ENCODE peak calls at places on chromosome 5, in eight cellular contexts. K, O, W, C, T, G, A and F are unnamed samples.

GRCh38 chr5:75446068-75446467 is 65.4 kb downstream of the CERT1 start:
- DNase-seq in A (no peak), O (no peak), G (no peak), T (no peak), W (no peak), C (no peak), K (no peak), F (no peak)

GRCh38 chr5:90548069-90548593 is 10.5 kb upstream of the ADGRV1 start:
- DNase-seq in A (no peak), T (peak; percentile 65), K (no peak), C (no peak), G (no peak), W (no peak), O (no peak), F (no peak)

GRCh38 chr5:181069767-181070491 is 29.9 kb downstream of the BTNL9 start:
- DNase-seq in G (no peak), C (no peak), O (no peak), K (no peak), T (no peak), W (no peak), A (no peak), F (no peak)

GRCh38 chr5:135398855-135399837 is at the start of gene MACROH2A1:
- DNase-seq in A (peak; percentile 76), W (peak; percentile 76), C (peak; percentile 89), G (peak; percentile 93), K (peak; percentile 89), O (peak; percentile 99), T (peak; percentile 93), F (peak; percentile 85)

GRCh38 chr5:157828949-157829639 is 29.9 kb downstream of the CLINT1 start:
- DNase-seq in O (no peak), G (no peak), W (no peak), A (peak; percentile 7), K (no peak), C (peak; percentile 11), T (no peak), F (peak; percentile 18)

GRCh38 chr5:125046838-125047237 is 300.4 kb upstream of the ZNF608 start:
- DNase-seq in C (no peak), O (no peak), W (no peak), T (no peak), A (no peak), K (no peak), G (no peak), F (no peak)

GRCh38 chr5:95986937-95987520 is 25.4 kb upstream of the ELL2 start:
- DNase-seq in C (no peak), O (no peak), K (no peak), G (no peak), A (no peak), T (no peak), W (no peak), F (no peak)

GRCh38 chr5:80975065-80975464 is 14.9 kb downstream of the RASGRF2 start:
- DNase-seq in K (no peak), C (no peak), G (no peak), T (no peak), W (no peak), O (no peak), A (no peak), F (no peak)

DNA sequence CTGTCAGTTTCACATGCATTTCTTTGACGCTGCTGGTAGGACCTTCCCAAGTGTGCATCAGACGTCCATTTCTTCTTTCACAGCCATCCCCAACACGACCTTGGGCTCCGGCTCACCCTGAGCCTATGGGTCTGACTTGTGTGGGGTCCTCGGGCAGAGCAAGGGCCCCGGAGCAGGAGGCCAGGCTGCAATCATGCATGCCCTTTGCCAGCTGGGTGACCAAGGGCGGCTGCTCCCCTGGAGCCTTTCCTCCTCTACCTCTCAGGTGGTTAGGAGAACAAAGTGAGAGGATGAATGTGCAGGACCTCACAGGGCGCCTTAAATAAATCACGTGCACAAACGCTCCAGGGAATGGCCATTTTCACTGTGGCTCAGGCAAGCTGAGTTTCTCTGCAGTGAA is 33.2 kb downstream of the TERT start:
- DNase-seq in C (no peak), K (no peak), A (no peak), W (no peak), T (no peak), G (no peak), O (no peak), F (no peak)
- H3K9me3 ChIP-seq in C (no peaks in the 10 kb centered on the region), K (no peaks in the 10 kb centered on the region), A (peaks cover 18% of the 10 kb centered on the region), W (no peaks in the 10 kb centered on the region), T (peaks cover 2% of the 10 kb centered on the region), G (peaks cover 50% of the 10 kb centered on the region), O (peaks cover 23% of the 10 kb centered on the region), F (no peaks in the 10 kb centered on the region)

GRCh38 chr5:107468286-107468685 is 202.5 kb downstream of the EFNA5 start:
- DNase-seq in W (no peak), T (no peak), O (no peak), C (no peak), K (no peak), A (no peak), G (no peak), F (no peak)

GRCh38 chr5:107467137-107467932 is 203.4 kb downstream of the EFNA5 start:
- DNase-seq in O (no peak), A (no peak), K (no peak), T (peak; percentile 44), W (no peak), C (no peak), G (no peak), F (no peak)

GRCh38 chr5:107469064-107469463 is 201.7 kb downstream of the EFNA5 start:
- DNase-seq in K (peak; percentile 27), G (no peak), A (no peak), O (no peak), C (no peak), W (no peak), T (no peak), F (no peak)

GRCh38 chr5:107470007-107470582 is 200.6 kb downstream of the EFNA5 start:
- DNase-seq in K (no peak), O (no peak), W (no peak), C (no peak), A (peak; percentile 63), T (no peak), G (no peak), F (no peak)

DNA sequence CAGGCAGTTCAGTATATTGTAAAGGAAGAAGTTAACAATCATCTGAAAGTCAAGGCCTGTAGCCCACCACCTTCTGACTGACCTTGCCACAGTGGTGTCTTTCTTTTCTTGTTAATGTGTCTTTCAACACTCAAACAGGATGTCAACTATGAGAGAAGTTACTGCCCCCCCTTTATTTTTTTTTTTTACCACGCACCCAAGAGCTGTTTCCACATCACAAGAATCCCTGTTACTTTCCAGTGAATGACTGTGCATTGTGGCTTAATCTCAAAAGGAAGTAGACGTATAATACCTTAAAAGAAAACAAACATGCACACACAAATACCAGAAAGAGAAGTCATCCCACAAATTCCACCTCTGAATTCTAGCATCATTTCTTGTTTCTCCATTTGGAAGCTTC is 201.3 kb downstream of the EFNA5 start:
- DNase-seq in K (peak; percentile 92), A (peak; percentile 93), C (no peak), G (no peak), O (no peak), W (no peak), T (no peak), F (no peak)
- H3K4me1 ChIP-seq in K (peaks cover 50% of the 10 kb centered on the region), A (peaks cover 62% of the 10 kb centered on the region), C (no peaks in the 10 kb centered on the region), G (no peaks in the 10 kb centered on the region), O (peaks cover 5% of the 10 kb centered on the region), W (peaks cover 27% of the 10 kb centered on the region), T (peaks cover 7% of the 10 kb centered on the region), F (peaks cover 26% of the 10 kb centered on the region)

GRCh38 chr5:153014194-153014593 is 476.3 kb upstream of the GRIA1 start:
- DNase-seq in W (no peak), O (no peak), G (no peak), K (no peak), C (no peak), T (no peak), A (no peak), F (no peak)
- H3K9me3 ChIP-seq in W (peaks cover 5% of the 10 kb centered on the region), O (peaks cover 51% of the 10 kb centered on the region), G (peaks cover 4% of the 10 kb centered on the region), K (no peaks in the 10 kb centered on the region), C (peaks cover 2% of the 10 kb centered on the region), T (peaks cover 34% of the 10 kb centered on the region), A (no peaks in the 10 kb centered on the region), F (no peaks in the 10 kb centered on the region)

DNA sequence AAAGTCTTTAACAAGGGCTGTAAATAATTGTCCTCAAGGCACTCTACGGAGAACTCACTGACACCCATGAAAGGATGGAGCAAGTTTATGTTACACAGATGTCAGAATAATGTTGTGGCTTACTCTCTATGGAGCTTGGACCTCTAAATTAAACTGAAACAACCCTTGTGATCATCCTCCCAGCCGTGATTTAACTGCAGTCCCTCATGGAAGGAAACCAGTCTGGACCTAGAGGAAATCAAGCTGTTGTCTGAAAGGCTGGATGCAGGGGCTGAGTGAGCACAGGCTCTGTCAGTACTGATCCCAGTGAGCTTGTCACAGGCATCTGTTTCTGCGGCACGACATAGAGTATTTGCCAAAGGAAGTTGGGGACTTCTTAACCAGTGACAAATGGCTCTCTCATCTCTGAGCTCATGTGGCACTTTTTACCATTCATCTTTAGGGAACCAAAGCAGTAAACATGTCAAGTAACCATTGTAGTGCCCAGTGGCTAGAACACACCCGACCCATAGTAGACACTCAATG is 282.9 kb upstream of the MAP3K1 start:
- DNase-seq in C (no peak), T (no peak), O (no peak), G (no peak), K (no peak), W (peak; percentile 4), A (no peak), F (no peak)
- H3K4me1 ChIP-seq in C (peaks cover 11% of the 10 kb centered on the region), T (no peaks in the 10 kb centered on the region), O (no peaks in the 10 kb centered on the region), G (no peaks in the 10 kb centered on the region), K (no peaks in the 10 kb centered on the region), W (no peaks in the 10 kb centered on the region), A (peaks cover 28% of the 10 kb centered on the region), F (no peaks in the 10 kb centered on the region)

GRCh38 chr5:5536871-5537270 is 114.4 kb downstream of the ICE1 start:
- DNase-seq in K (no peak), T (no peak), W (no peak), O (no peak), C (no peak), A (no peak), G (no peak), F (no peak)

GRCh38 chr5:5533927-5534326 is 111.5 kb downstream of the ICE1 start:
- DNase-seq in T (no peak), O (no peak), A (no peak), W (no peak), C (no peak), G (no peak), K (no peak), F (no peak)

GRCh38 chr5:5531371-5531770 is 108.9 kb downstream of the ICE1 start:
- DNase-seq in A (no peak), W (no peak), O (no peak), G (no peak), T (no peak), K (no peak), C (no peak), F (no peak)

GRCh38 chr5:5532306-5533076 is 110.0 kb downstream of the ICE1 start:
- DNase-seq in O (no peak), C (no peak), G (no peak), A (no peak), W (no peak), K (no peak), T (no peak), F (no peak)

DNA sequence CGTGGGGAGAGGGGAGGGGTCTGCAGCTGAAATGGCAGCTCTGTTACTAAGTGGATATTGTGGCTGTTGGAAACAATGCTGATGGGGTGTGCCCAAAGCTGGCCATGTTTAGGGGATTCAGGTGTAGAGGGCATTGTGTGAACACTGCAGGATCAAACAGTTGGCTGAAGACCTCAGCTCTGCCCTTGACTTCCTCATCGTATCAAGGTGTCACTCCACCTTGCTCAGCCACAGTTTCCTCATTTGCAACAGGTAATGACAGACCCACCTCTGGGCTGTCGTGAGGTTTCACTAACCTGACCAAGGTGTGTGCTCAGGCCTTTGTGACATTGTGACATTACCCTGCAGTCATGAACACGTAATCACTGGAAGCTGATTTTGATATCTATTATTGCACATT is 111.9 kb downstream of the ICE1 start:
- DNase-seq in K (no peak), A (no peak), T (no peak), C (no peak), O (no peak), G (no peak), W (no peak), F (no peak)
- H3K9me3 ChIP-seq in K (no peaks in the 10 kb centered on the region), A (peaks cover 28% of the 10 kb centered on the region), T (no peaks in the 10 kb centered on the region), C (no peaks in the 10 kb centered on the region), O (no peaks in the 10 kb centered on the region), G (no peaks in the 10 kb centered on the region), W (no peaks in the 10 kb centered on the region), F (no peaks in the 10 kb centered on the region)